ENCODE peak calls at places on chromosomes 4 and X, in nine cellular contexts. I is LoVo; M is activated gamma-delta T cell treated with Interleukin-2 at 50 U/mL for 16 hours; A is Calu3; K is iris pigment epithelial cell; V is HuH-7.5; T is SW480; P is activated T-helper 1 cell treated with anti-CD3 and anti-CD28 coated beads, Interleukin-2, amount 50 U/mL, for 16 hours; Y is ovary. U is an unnamed sample.

GRCh38 chr4:142452132-142452855 is 393.8 kb downstream of the INPP4B start:
- DNase-seq in I (no peak), M (no peak), A (no peak), K (peak; percentile 14), V (no peak), T (no peak), P (no peak), Y (no peak), U (peak; percentile 16)

GRCh38 chr4:114005569-114006442 is 26.4 kb upstream of the ARSJ start:
- DNase-seq in I (no peak), M (no peak), A (no peak), K (peak; percentile 81), V (no peak), T (no peak), P (no peak), Y (no peak), U (no peak)

GRCh38 chr4:179040259-179040658 is 1598.0 kb upstream of the AGA start:
- DNase-seq in I (no peak), M (no peak), A (no peak), K (no peak), V (no peak), T (no peak), P (no peak), Y (no peak), U (no peak)

GRCh38 chrX:154446430-154446829 is 2.5 kb downstream of the FAM50A start:
- DNase-seq in I (no peak), M (no peak), A (no peak), K (no peak), V (no peak), T (no peak), P (no peak), Y (no peak), U (no peak)

GRCh38 chrX:71998836-71999509 is 88.3 kb downstream of the NHSL2 start:
- DNase-seq in I (peak; percentile 4), M (peak; percentile 43), A (peak; percentile 43), K (peak; percentile 16), V (peak; percentile 42), T (peak; percentile 36), P (no peak), Y (peak; percentile 54), U (no peak)

GRCh38 chrX:45445745-45446412 is 245.2 kb upstream of the DIPK2B start:
- DNase-seq in I (peak; percentile 80), M (no peak), A (no peak), K (peak; percentile 84), V (no peak), T (peak; percentile 2), P (no peak), Y (no peak), U (peak; percentile 76)

GRCh38 chr4:74659576-74660411 is 134.5 kb downstream of the BTC start:
- DNase-seq in I (peak; percentile 97), M (no peak), A (peak; percentile 69), K (peak; percentile 100), V (no peak), T (peak; percentile 94), P (no peak), Y (peak; percentile 14), U (peak; percentile 98)

GRCh38 chr4:47213971-47214370 is 182.6 kb downstream of the GABRB1 start:
- DNase-seq in I (no peak), M (no peak), A (peak; percentile 30), K (peak; percentile 95), V (no peak), T (peak; percentile 39), P (no peak), Y (no peak), U (peak; percentile 52)

GRCh38 chrX:2552621-2553297 is 52.0 kb upstream of the DHRSX start:
- DNase-seq in I (no peak), M (no peak), A (no peak), K (peak; percentile 5), V (no peak), T (no peak), P (no peak), Y (no peak), U (peak; percentile 94)

GRCh38 chr4:41256740-41257256 is at the start of gene UCHL1:
- DNase-seq in I (no peak), M (no peak), A (no peak), K (peak; percentile 96), V (peak; percentile 59), T (no peak), P (no peak), Y (peak; percentile 68), U (peak; percentile 41)

GRCh38 chr4:169241480-169241879 is 29.3 kb downstream of the SH3RF1 start:
- DNase-seq in I (no peak), M (no peak), A (no peak), K (no peak), V (no peak), T (no peak), P (no peak), Y (peak; percentile 42), U (no peak)

GRCh38 chrX:72053508-72053907 is 78.2 kb downstream of the RTL5 start:
- DNase-seq in I (no peak), M (no peak), A (no peak), K (no peak), V (no peak), T (no peak), P (no peak), Y (no peak), U (no peak)

GRCh38 chr4:32884198-32884597 is 2164.0 kb downstream of the PCDH7 start:
- DNase-seq in I (no peak), M (no peak), A (no peak), K (peak; percentile 20), V (no peak), T (no peak), P (no peak), Y (no peak), U (no peak)

GRCh38 chr4:1227817-1228216 is 21.1 kb downstream of the CTBP1 start:
- DNase-seq in I (no peak), M (no peak), A (no peak), K (no peak), V (no peak), T (no peak), P (no peak), Y (no peak), U (no peak)

GRCh38 chr4:181728567-181728966 is 514.6 kb upstream of the TENM3 start:
- DNase-seq in I (no peak), M (no peak), A (peak; percentile 10), K (no peak), V (no peak), T (no peak), P (no peak), Y (no peak), U (no peak)

GRCh38 chr4:36325916-36326315 is 44.5 kb downstream of the DTHD1 start:
- DNase-seq in I (no peak), M (no peak), A (no peak), K (no peak), V (no peak), T (no peak), P (no peak), Y (no peak), U (no peak)

GRCh38 chr4:161254375-161254774 is 909.4 kb downstream of the FSTL5 start:
- DNase-seq in I (no peak), M (no peak), A (no peak), K (no peak), V (no peak), T (no peak), P (no peak), Y (no peak), U (no peak)

GRCh38 chr4:93228021-93228420 is 600.5 kb upstream of the ATOH1 start:
- DNase-seq in I (no peak), M (no peak), A (no peak), K (no peak), V (no peak), T (no peak), P (no peak), Y (no peak), U (no peak)

GRCh38 chrX:2629316-2630168 is 61.6 kb upstream of the CD99 start:
- DNase-seq in I (no peak), M (no peak), A (no peak), K (no peak), V (no peak), T (no peak), P (no peak), Y (no peak), U (no peak)

GRCh38 chrX:55919367-55920221 is 202.0 kb downstream of the RRAGB start:
- DNase-seq in I (no peak), M (no peak), A (no peak), K (no peak), V (no peak), T (no peak), P (no peak), Y (no peak), U (no peak)

GRCh38 chr4:4888695-4889094 is 29.2 kb downstream of the MSX1 start:
- DNase-seq in I (no peak), M (no peak), A (no peak), K (no peak), V (no peak), T (no peak), P (no peak), Y (no peak), U (no peak)

GRCh38 chr4:187304131-187304530 is 580.5 kb upstream of the FAT1 start:
- DNase-seq in I (no peak), M (no peak), A (no peak), K (no peak), V (no peak), T (no peak), P (no peak), Y (no peak), U (no peak)

GRCh38 chr4:153676984-153677383 is 7.1 kb upstream of the TLR2 start:
- DNase-seq in I (peak; percentile 28), M (no peak), A (no peak), K (peak; percentile 86), V (no peak), T (no peak), P (no peak), Y (no peak), U (peak; percentile 29)

GRCh38 chr4:182309877-182310276 is 66.7 kb downstream of the TENM3 start:
- DNase-seq in I (no peak), M (no peak), A (no peak), K (no peak), V (no peak), T (no peak), P (no peak), Y (no peak), U (no peak)

GRCh38 chr4:71382569-71383560 is 44.0 kb downstream of the SLC4A4 start:
- DNase-seq in I (no peak), M (no peak), A (no peak), K (no peak), V (no peak), T (no peak), P (no peak), Y (no peak), U (no peak)

GRCh38 chr4:7717946-7718490 is 221.6 kb downstream of the AFAP1 start:
- DNase-seq in I (no peak), M (no peak), A (no peak), K (no peak), V (no peak), T (no peak), P (no peak), Y (no peak), U (no peak)

GRCh38 chrX:43836435-43837184 is 45.6 kb downstream of the MAOB start:
- DNase-seq in I (peak; percentile 17), M (no peak), A (no peak), K (peak; percentile 29), V (no peak), T (peak; percentile 23), P (no peak), Y (no peak), U (no peak)

GRCh38 chrX:151752847-151753246 is 18.3 kb downstream of the CNGA2 start:
- DNase-seq in I (no peak), M (no peak), A (no peak), K (no peak), V (no peak), T (no peak), P (no peak), Y (no peak), U (no peak)

GRCh38 chr4:128653514-128654420 is 155.7 kb upstream of the JADE1 start:
- DNase-seq in I (no peak), M (no peak), A (no peak), K (peak; percentile 61), V (no peak), T (no peak), P (no peak), Y (peak; percentile 77), U (no peak)

GRCh38 chr4:72275381-72275780 is 243.6 kb downstream of the NPFFR2 start:
- DNase-seq in I (no peak), M (no peak), A (no peak), K (no peak), V (no peak), T (no peak), P (no peak), Y (no peak), U (no peak)

GRCh38 chr4:39718366-39719323 is 20.7 kb downstream of the UBE2K start:
- DNase-seq in I (no peak), M (no peak), A (no peak), K (no peak), V (no peak), T (no peak), P (no peak), Y (no peak), U (no peak)

U was measured in AG09309.